ENCODE peak calls at places on chromosomes 5 and 9, in five cellular contexts. One of them, this sample, is unnamed.

GRCh38 chr5:55232194-55232984 is 1.0 kb downstream of the CCNO start:
- DNase-seq in EH: peak
- DNase-seq in endothelial cell: peak
- DNase-seq in KG1: no peak
- DNase-seq in pons: no peak
- DNase-seq in this sample: peak

GRCh38 chr9:112075009-112075378 is 100.1 kb downstream of the SUSD1 start:
- DNase-seq in EH: no peak
- DNase-seq in endothelial cell: no peak
- DNase-seq in KG1: no peak
- DNase-seq in pons: no peak
- DNase-seq in this sample: no peak

GRCh38 chr5:39016587-39017275 is 57.5 kb downstream of the RICTOR start:
- DNase-seq in EH: peak
- DNase-seq in endothelial cell: no peak
- DNase-seq in KG1: no peak
- DNase-seq in pons: no peak
- DNase-seq in this sample: no peak

GRCh38 chr9:127393680-127394079 is 3.3 kb upstream of the SLC2A8 start:
- DNase-seq in EH: peak
- DNase-seq in endothelial cell: no peak
- DNase-seq in KG1: no peak
- DNase-seq in pons: no peak
- DNase-seq in this sample: no peak

GRCh38 chr5:136001531-136001930 is 27.3 kb upstream of the TGFBI start:
- DNase-seq in EH: peak
- DNase-seq in endothelial cell: no peak
- DNase-seq in KG1: no peak
- DNase-seq in pons: no peak
- DNase-seq in this sample: no peak

GRCh38 chr5:123265551-123265950 is 157.7 kb downstream of the CEP120 start:
- DNase-seq in EH: no peak
- DNase-seq in endothelial cell: no peak
- DNase-seq in KG1: no peak
- DNase-seq in pons: no peak
- DNase-seq in this sample: no peak

GRCh38 chr5:141867139-141867538 is 11.1 kb downstream of the PCDH1 start:
- DNase-seq in EH: no peak
- DNase-seq in endothelial cell: no peak
- DNase-seq in KG1: no peak
- DNase-seq in pons: no peak
- DNase-seq in this sample: no peak

GRCh38 chr9:113426701-113427100 is 16.2 kb downstream of the C9orf43 start:
- DNase-seq in EH: no peak
- DNase-seq in endothelial cell: no peak
- DNase-seq in KG1: no peak
- DNase-seq in pons: no peak
- DNase-seq in this sample: no peak

GRCh38 chr5:33479321-33479720 is 38.6 kb downstream of the TARS1 start:
- DNase-seq in EH: peak
- DNase-seq in endothelial cell: no peak
- DNase-seq in KG1: no peak
- DNase-seq in pons: no peak
- DNase-seq in this sample: no peak

GRCh38 chr5:144273232-144274027 is 102.8 kb downstream of the KCTD16 start:
- DNase-seq in EH: peak
- DNase-seq in endothelial cell: no peak
- DNase-seq in KG1: no peak
- DNase-seq in pons: no peak
- DNase-seq in this sample: no peak

GRCh38 chr5:38854907-38855306 is 9.1 kb downstream of the OSMR start:
- DNase-seq in EH: no peak
- DNase-seq in endothelial cell: no peak
- DNase-seq in KG1: no peak
- DNase-seq in pons: no peak
- DNase-seq in this sample: no peak

GRCh38 chr5:109655841-109656240 is 33.9 kb upstream of the MAN2A1 start:
- DNase-seq in EH: no peak
- DNase-seq in endothelial cell: no peak
- DNase-seq in KG1: no peak
- DNase-seq in pons: no peak
- DNase-seq in this sample: no peak

GRCh38 chr5:59093329-59093728 is 510.5 kb downstream of the RAB3C start:
- DNase-seq in EH: no peak
- DNase-seq in endothelial cell: no peak
- DNase-seq in KG1: no peak
- DNase-seq in pons: no peak
- DNase-seq in this sample: no peak

GRCh38 chr9:74753650-74754049 is 134.1 kb downstream of the TRPM6 start:
- DNase-seq in EH: no peak
- DNase-seq in endothelial cell: no peak
- DNase-seq in KG1: no peak
- DNase-seq in pons: no peak
- DNase-seq in this sample: no peak

GRCh38 chr9:135978650-135979461 is 17.7 kb upstream of the UBAC1 start:
- DNase-seq in EH: no peak
- DNase-seq in endothelial cell: no peak
- DNase-seq in KG1: no peak
- DNase-seq in pons: peak
- DNase-seq in this sample: no peak

GRCh38 chr9:6925841-6926240 is 168.1 kb downstream of the KDM4C start:
- DNase-seq in EH: no peak
- DNase-seq in endothelial cell: no peak
- DNase-seq in KG1: no peak
- DNase-seq in pons: no peak
- DNase-seq in this sample: no peak

GRCh38 chr5:124411089-124411488 is 335.4 kb downstream of the ZNF608 start:
- DNase-seq in EH: no peak
- DNase-seq in endothelial cell: no peak
- DNase-seq in KG1: no peak
- DNase-seq in pons: no peak
- DNase-seq in this sample: no peak

GRCh38 chr5:77214151-77214550 is 3.7 kb downstream of the PDE8B start:
- DNase-seq in EH: no peak
- DNase-seq in endothelial cell: no peak
- DNase-seq in KG1: no peak
- DNase-seq in pons: no peak
- DNase-seq in this sample: no peak

GRCh38 chr9:117869287-117869686 is 165.1 kb downstream of the TLR4 start:
- DNase-seq in EH: no peak
- DNase-seq in endothelial cell: no peak
- DNase-seq in KG1: no peak
- DNase-seq in pons: no peak
- DNase-seq in this sample: no peak

GRCh38 chr5:134524826-134525686 is at the start of gene JADE2:
- DNase-seq in EH: peak
- DNase-seq in endothelial cell: no peak
- DNase-seq in KG1: peak
- DNase-seq in pons: no peak
- DNase-seq in this sample: peak

GRCh38 chr5:137611011-137611580 is 112.0 kb upstream of the SPOCK1 start:
- DNase-seq in EH: peak
- DNase-seq in endothelial cell: no peak
- DNase-seq in KG1: no peak
- DNase-seq in pons: no peak
- DNase-seq in this sample: no peak

GRCh38 chr9:97557606-97558095 is 56.2 kb downstream of the TMOD1 start:
- DNase-seq in EH: no peak
- DNase-seq in endothelial cell: no peak
- DNase-seq in KG1: no peak
- DNase-seq in pons: peak
- DNase-seq in this sample: no peak

GRCh38 chr5:766666-767431 is 17.7 kb downstream of the ZDHHC11B start:
- DNase-seq in EH: no peak
- DNase-seq in endothelial cell: no peak
- DNase-seq in KG1: no peak
- DNase-seq in pons: no peak
- DNase-seq in this sample: no peak

GRCh38 chr9:114894801-114895433 is 35.5 kb downstream of the TNFSF8 start:
- DNase-seq in EH: peak
- DNase-seq in endothelial cell: peak
- DNase-seq in KG1: no peak
- DNase-seq in pons: peak
- DNase-seq in this sample: no peak